ENCODE peak calls at places on chromosomes 16 and 17, in nine cellular contexts. G is psoas muscle, Z is mesothelial cell of epicardium, P is fibroblast of lung, J is Caco-2, X is AG04449, C is mammary epithelial cell, W is IMR-90, I is cardiac muscle cell. F is an unnamed sample.

GRCh38 chr17:32929288-32929574 is 1.3 kb downstream of the TMEM98 start:
- DNase-seq in G (no peak), Z (no peak), P (peak), J (no peak), X (no peak), C (no peak), W (peak), I (peak), F (no peak)

GRCh38 chr17:50273654-50274040 is 619 bp upstream of the TMEM92 start:
- DNase-seq in G (no peak), Z (no peak), P (no peak), J (no peak), X (no peak), C (no peak), W (no peak), I (no peak), F (no peak)

GRCh38 chr16:88781140-88782077 is 3.6 kb downstream of the PIEZO1 start:
- DNase-seq in G (no peak), Z (no peak), P (no peak), J (no peak), X (no peak), C (no peak), W (no peak), I (no peak), F (no peak)

GRCh38 chr17:4073983-4074830 is 68.6 kb downstream of the ZZEF1 start:
- DNase-seq in G (peak), Z (no peak), P (no peak), J (no peak), X (no peak), C (no peak), W (no peak), I (no peak), F (no peak)

GRCh38 chr16:80718480-80719220 is 85.7 kb downstream of the CDYL2 start:
- DNase-seq in G (no peak), Z (no peak), P (peak), J (no peak), X (no peak), C (peak), W (peak), I (peak), F (no peak)

GRCh38 chr16:27377666-27378485 is 24.1 kb upstream of the IL21R start:
- DNase-seq in G (no peak), Z (no peak), P (no peak), J (no peak), X (no peak), C (no peak), W (no peak), I (no peak), F (no peak)

GRCh38 chr16:3086596-3087242 is 12.4 kb downstream of the ZSCAN10 start:
- DNase-seq in G (no peak), Z (no peak), P (no peak), J (no peak), X (no peak), C (no peak), W (no peak), I (peak), F (no peak)

GRCh38 chr16:88393034-88393433 is 10.3 kb downstream of the ZNF469 start:
- DNase-seq in G (peak), Z (no peak), P (no peak), J (no peak), X (no peak), C (no peak), W (no peak), I (no peak), F (no peak)

GRCh38 chr16:79171504-79172240 is 428.9 kb downstream of the MAF start:
- DNase-seq in G (no peak), Z (no peak), P (no peak), J (no peak), X (no peak), C (no peak), W (no peak), I (no peak), F (no peak)

GRCh38 chr16:89168381-89169189 is 3.0 kb upstream of the CDH15 start:
- DNase-seq in G (no peak), Z (no peak), P (no peak), J (no peak), X (no peak), C (no peak), W (no peak), I (no peak), F (no peak)

GRCh38 chr17:62321451-62321850 is 58.9 kb upstream of the EFCAB3 start:
- DNase-seq in G (no peak), Z (no peak), P (peak), J (no peak), X (no peak), C (no peak), W (no peak), I (peak), F (no peak)

GRCh38 chr16:67543582-67543981 is 15.0 kb downstream of the RIPOR1 start:
- DNase-seq in G (no peak), Z (no peak), P (no peak), J (no peak), X (no peak), C (no peak), W (no peak), I (no peak), F (no peak)

GRCh38 chr17:229945-230235 is 48.4 kb upstream of the DOC2B start:
- DNase-seq in G (no peak), Z (no peak), P (no peak), J (peak), X (no peak), C (no peak), W (no peak), I (no peak), F (no peak)

GRCh38 chr17:50807675-50808074 is 27.7 kb upstream of the WFIKKN2 start:
- DNase-seq in G (no peak), Z (no peak), P (no peak), J (no peak), X (no peak), C (no peak), W (no peak), I (no peak), F (no peak)

GRCh38 chr16:27174798-27175197 is 28.5 kb upstream of the KDM8 start:
- DNase-seq in G (no peak), Z (no peak), P (peak), J (peak), X (no peak), C (peak), W (peak), I (peak), F (no peak)

GRCh38 chr17:48629411-48629759 is 3.2 kb upstream of the HOXB9 start:
- DNase-seq in G (no peak), Z (no peak), P (no peak), J (no peak), X (no peak), C (no peak), W (no peak), I (no peak), F (no peak)

GRCh38 chr16:25580071-25580470 is 111.7 kb upstream of the HS3ST4 start:
- DNase-seq in G (no peak), Z (no peak), P (no peak), J (no peak), X (no peak), C (no peak), W (no peak), I (no peak), F (no peak)

GRCh38 chr17:34351041-34351575 is 5.2 kb upstream of the CCL13 start:
- DNase-seq in G (no peak), Z (no peak), P (no peak), J (no peak), X (no peak), C (no peak), W (no peak), I (peak), F (no peak)

GRCh38 chr16:48123104-48123788 is 32.5 kb downstream of the ABCC12 start:
- DNase-seq in G (peak), Z (no peak), P (peak), J (no peak), X (peak), C (peak), W (peak), I (peak), F (peak)

GRCh38 chr17:6797718-6798351 is 21.8 kb downstream of the FBXO39 start:
- DNase-seq in G (no peak), Z (no peak), P (no peak), J (no peak), X (no peak), C (peak), W (no peak), I (no peak), F (peak)

GRCh38 chr17:80006339-80006720 is 29.3 kb downstream of the TBC1D16 start:
- DNase-seq in G (peak), Z (no peak), P (no peak), J (no peak), X (no peak), C (no peak), W (no peak), I (no peak), F (no peak)

GRCh38 chr17:28340374-28340773 is 4.8 kb downstream of the TNFAIP1 start:
- DNase-seq in G (no peak), Z (no peak), P (no peak), J (no peak), X (no peak), C (no peak), W (no peak), I (no peak), F (no peak)

GRCh38 chr17:28335201-28335958 is at the start of the genes IFT20 and TNFAIP1:
- DNase-seq in G (peak), Z (peak), P (peak), J (peak), X (peak), C (peak), W (peak), I (peak), F (peak)

GRCh38 chr17:28339431-28339830 is 3.9 kb downstream of the TNFAIP1 start:
- DNase-seq in G (no peak), Z (no peak), P (no peak), J (no peak), X (no peak), C (no peak), W (no peak), I (no peak), F (no peak)

GRCh38 chr17:28335959-28336871 is 654 bp downstream of the TNFAIP1 start:
- DNase-seq in G (peak), Z (peak), P (peak), J (peak), X (peak), C (peak), W (peak), I (peak), F (peak)

DNA sequence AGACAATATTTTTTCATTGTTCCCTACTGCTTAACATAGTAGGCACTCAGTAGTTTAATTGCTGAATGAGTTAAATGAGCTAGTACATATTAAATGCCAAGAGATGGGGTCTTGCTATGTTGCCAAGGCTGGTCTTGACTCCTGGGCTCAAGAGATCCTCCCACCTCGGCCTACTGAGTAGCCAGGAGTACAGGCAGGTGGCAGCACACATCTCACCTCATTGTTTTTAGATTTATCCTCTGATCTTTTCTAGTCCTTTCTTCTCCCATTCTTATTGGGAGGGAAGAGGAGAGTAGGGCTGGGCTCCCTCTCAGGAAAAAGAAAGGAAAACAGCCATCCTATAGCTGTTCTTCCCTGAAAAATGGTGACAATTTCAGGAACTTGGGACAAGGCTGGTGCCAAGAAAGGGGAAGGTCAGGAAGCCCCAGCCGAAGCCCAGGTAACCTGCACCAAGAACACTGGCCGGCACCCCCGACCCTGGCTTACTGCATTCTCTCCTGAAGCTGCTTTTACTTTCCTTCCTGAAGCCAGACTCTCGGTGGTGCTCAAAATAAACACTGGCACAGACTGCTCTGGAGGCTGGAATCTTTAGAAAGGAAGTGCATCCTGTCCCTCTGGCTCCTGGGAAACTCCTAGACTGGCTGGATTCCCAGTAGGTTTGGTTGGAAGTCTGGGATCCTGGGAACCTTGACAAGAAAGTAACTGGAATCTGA is 2.7 kb downstream of the TNFAIP1 start:
- DNase-seq in G (no peak), Z (no peak), P (peak), J (no peak), X (no peak), C (no peak), W (peak), I (peak), F (no peak)
- TF ChIP-seq CTCF in G (no peak), Z (no peak), P (no peak), J (peak), X (no peak), C (peak), W (no peak), I (no peak), F (no peak)

GRCh38 chr16:56202036-56202435 is 10.7 kb downstream of the GNAO1 start:
- DNase-seq in G (no peak), Z (no peak), P (peak), J (no peak), X (no peak), C (peak), W (no peak), I (no peak), F (no peak)

GRCh38 chr16:56201030-56201429 is 9.7 kb downstream of the GNAO1 start:
- DNase-seq in G (no peak), Z (no peak), P (no peak), J (no peak), X (no peak), C (no peak), W (no peak), I (no peak), F (no peak)

GRCh38 chr16:56204836-56205235 is 13.5 kb downstream of the GNAO1 start:
- DNase-seq in G (no peak), Z (no peak), P (no peak), J (no peak), X (no peak), C (no peak), W (no peak), I (no peak), F (no peak)

GRCh38 chr16:56199164-56199563 is 7.9 kb downstream of the GNAO1 start:
- DNase-seq in G (no peak), Z (no peak), P (no peak), J (no peak), X (no peak), C (no peak), W (no peak), I (no peak), F (no peak)

GRCh38 chr16:56203052-56203451 is 11.8 kb downstream of the GNAO1 start:
- DNase-seq in G (peak), Z (no peak), P (peak), J (no peak), X (no peak), C (peak), W (peak), I (peak), F (no peak)
- TF ChIP-seq CTCF in G (no peak), Z (no peak), P (no peak), J (peak), X (no peak), C (peak), W (peak), I (peak), F (peak)

DNA sequence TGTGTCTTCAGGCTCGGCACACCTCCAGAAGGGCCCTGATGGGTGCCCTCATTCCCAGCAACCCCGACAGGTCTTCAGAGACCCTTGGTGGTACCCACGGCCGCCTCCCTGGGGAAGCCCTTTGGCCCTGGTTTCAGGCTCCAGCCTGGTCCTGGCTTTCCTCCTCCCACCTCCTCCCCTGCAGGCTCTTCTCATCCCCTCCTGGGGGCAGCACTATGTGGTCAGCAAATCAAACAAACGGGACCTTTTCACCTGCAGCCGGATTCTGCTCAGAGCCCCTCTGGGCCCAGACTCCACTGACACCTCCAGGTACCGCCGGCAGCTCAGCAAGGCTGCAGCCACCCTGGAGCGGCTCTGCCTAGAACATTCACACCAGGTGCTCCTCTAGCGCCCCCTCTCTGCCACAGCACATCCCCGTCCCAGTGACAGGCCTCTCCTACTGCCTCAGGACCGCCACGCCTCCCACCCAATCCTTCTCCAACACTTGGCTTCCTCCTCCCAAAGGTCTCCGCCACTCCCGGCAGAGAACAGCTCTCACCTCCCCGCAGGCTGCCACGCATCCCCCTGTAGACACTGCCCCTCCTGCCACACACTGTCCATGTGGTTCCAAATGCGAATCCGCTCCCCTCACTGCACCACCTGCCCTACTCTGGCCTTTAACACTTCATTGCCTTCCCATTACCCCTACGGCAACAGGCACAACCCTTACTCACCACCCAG is 12.0 kb downstream of the CORO7 start:
- DNase-seq in G (no peak), Z (no peak), P (no peak), J (peak), X (no peak), C (no peak), W (no peak), I (peak), F (no peak)
- TF ChIP-seq CTCF in G (peak), Z (peak), P (peak), J (peak), X (peak), C (peak), W (peak), I (peak), F (peak)

GRCh38 chr16:78045865-78046581 is 23.7 kb downstream of the CLEC3A start:
- DNase-seq in G (peak), Z (peak), P (peak), J (peak), X (no peak), C (peak), W (peak), I (peak), F (no peak)
- TF ChIP-seq CTCF in G (no peak), Z (no peak), P (no peak), J (peak), X (peak), C (peak), W (peak), I (no peak), F (no peak)

GRCh38 chr16:29898135-29898534 is 1.2 kb downstream of the SEZ6L2 start:
- DNase-seq in G (no peak), Z (no peak), P (no peak), J (no peak), X (no peak), C (no peak), W (no peak), I (no peak), F (no peak)

GRCh38 chr16:29898786-29899515 is 399 bp downstream of the SEZ6L2 start:
- DNase-seq in G (no peak), Z (no peak), P (no peak), J (peak), X (no peak), C (no peak), W (no peak), I (no peak), F (no peak)

GRCh38 chr16:29900888-29901606 is 759 bp downstream of the ASPHD1 start:
- DNase-seq in G (no peak), Z (no peak), P (no peak), J (no peak), X (no peak), C (no peak), W (no peak), I (no peak), F (no peak)

GRCh38 chr16:29900102-29900887 is at the start of gene ASPHD1:
- DNase-seq in G (peak), Z (no peak), P (peak), J (peak), X (peak), C (peak), W (peak), I (peak), F (peak)

GRCh38 chr16:29899516-29900101 is at the start of gene SEZ6L2:
- DNase-seq in G (peak), Z (peak), P (peak), J (peak), X (peak), C (peak), W (peak), I (peak), F (peak)
- TF ChIP-seq CTCF in G (no peak), Z (no peak), P (peak), J (peak), X (peak), C (peak), W (peak), I (peak), F (peak)